ENCODE peak calls at places on chromosomes 3 and 15, in nine cellular contexts. Y is cardiac fibroblast, A is AG09319, C is mesothelial cell of epicardium, Q is endothelial cell, L is osteocyte, X is H1, W is Calu3, D is endodermal cell. R is an unnamed sample.

GRCh38 chr15:69410290-69410874 is 3.8 kb upstream of the KIF23 start:
- DNase-seq in A (no peak), W (peak), C (no peak), L (no peak), Y (no peak), Q (no peak), X (no peak), D (peak), R (no peak)

GRCh38 chr15:45064386-45064785 is 41.4 kb downstream of the SORD start:
- DNase-seq in L (no peak), W (peak), D (no peak), Q (no peak), A (no peak), C (no peak), X (no peak), Y (peak), R (no peak)

GRCh38 chr15:77617507-77618285 is 15.0 kb downstream of the LINGO1 start:
- DNase-seq in C (no peak), X (no peak), W (peak), D (peak), A (no peak), Y (no peak), Q (peak), L (no peak), R (no peak)

GRCh38 chr3:192273611-192274010 is 453.7 kb downstream of the FGF12 start:
- DNase-seq in A (no peak), D (no peak), X (no peak), C (no peak), Q (no peak), W (peak), Y (no peak), L (no peak), R (no peak)

GRCh38 chr3:60314064-60314463 is 937.2 kb downstream of the FHIT start:
- DNase-seq in L (no peak), C (no peak), W (no peak), Q (no peak), X (no peak), A (no peak), Y (no peak), D (no peak), R (no peak)

GRCh38 chr3:127534564-127534963 is 56.0 kb downstream of the TPRA1 start:
- DNase-seq in W (no peak), Q (no peak), C (no peak), L (no peak), D (peak), Y (no peak), X (no peak), A (no peak), R (peak)

GRCh38 chr3:47705391-47705790 is 76.3 kb downstream of the SMARCC1 start:
- DNase-seq in C (no peak), Q (no peak), W (no peak), D (no peak), A (no peak), Y (no peak), L (no peak), X (no peak), R (no peak)

GRCh38 chr3:73467211-73467610 is 157.5 kb downstream of the PDZRN3 start:
- DNase-seq in Y (no peak), C (no peak), Q (no peak), D (no peak), L (no peak), X (no peak), A (no peak), W (no peak), R (no peak)

GRCh38 chr3:149968216-149968615 is 2.5 kb downstream of the PFN2 start:
- DNase-seq in D (no peak), A (no peak), Q (peak), C (no peak), X (no peak), Y (no peak), W (peak), L (no peak), R (no peak)

GRCh38 chr3:168885028-168885427 is 778.5 kb downstream of the MECOM start:
- DNase-seq in Q (no peak), D (no peak), W (no peak), A (no peak), C (no peak), L (no peak), Y (peak), X (no peak), R (no peak)

GRCh38 chr3:24475945-24476344 is 18.7 kb downstream of the THRB start:
- DNase-seq in X (no peak), A (no peak), W (no peak), L (no peak), Y (no peak), D (peak), Q (no peak), C (no peak), R (no peak)

GRCh38 chr3:131386429-131386926 is 4.9 kb downstream of the NUDT16 start:
- DNase-seq in C (no peak), D (no peak), W (no peak), Q (no peak), X (no peak), A (no peak), Y (peak), L (no peak), R (no peak)

GRCh38 chr15:61175024-61175423 is 54.1 kb downstream of the RORA start:
- DNase-seq in D (peak), A (no peak), W (no peak), Y (peak), C (no peak), L (no peak), Q (peak), X (no peak), R (no peak)

GRCh38 chr15:39255760-39256159 is 325.1 kb upstream of the THBS1 start:
- DNase-seq in Q (no peak), D (no peak), C (no peak), X (no peak), L (no peak), W (no peak), A (no peak), Y (no peak), R (no peak)

GRCh38 chr3:121747976-121748375 is 1.6 kb downstream of the GOLGB1 start:
- DNase-seq in C (no peak), W (no peak), A (no peak), L (no peak), X (no peak), Q (no peak), D (no peak), Y (no peak), R (no peak)

GRCh38 chr3:29384640-29385039 is 103.8 kb downstream of the RBMS3 start:
- DNase-seq in A (peak), D (peak), Q (no peak), C (no peak), W (no peak), L (no peak), X (no peak), Y (peak), R (no peak)

GRCh38 chr3:33732394-33732793 is 14.3 kb upstream of the CLASP2 start:
- DNase-seq in A (no peak), X (no peak), W (no peak), Y (no peak), D (peak), Q (no peak), L (no peak), C (no peak), R (no peak)

GRCh38 chr15:88630141-88630721 is 8.6 kb upstream of the ISG20 start:
- DNase-seq in Q (no peak), D (peak), A (no peak), C (no peak), Y (no peak), X (no peak), L (no peak), W (no peak), R (no peak)

GRCh38 chr3:182713743-182714517 is 79.4 kb upstream of the ATP11B start:
- DNase-seq in Y (peak), Q (no peak), X (no peak), W (peak), C (no peak), A (peak), D (no peak), L (no peak), R (no peak)

GRCh38 chr15:64634020-64634419 is 141.4 kb downstream of the RBPMS2 start:
- DNase-seq in Q (peak), W (no peak), L (no peak), X (no peak), D (peak), A (no peak), Y (no peak), C (no peak), R (no peak)

GRCh38 chr15:74531144-74531811 is 9.7 kb upstream of the ARID3B start:
- DNase-seq in Q (no peak), L (no peak), X (no peak), D (peak), A (peak), C (no peak), Y (peak), W (peak), R (no peak)

GRCh38 chr3:33900809-33901505 is 102.5 kb downstream of the PDCD6IP start:
- DNase-seq in W (no peak), X (no peak), A (no peak), C (no peak), Q (no peak), L (no peak), D (no peak), Y (peak), R (no peak)

GRCh38 chr3:192831111-192831644 is 86.5 kb downstream of the MB21D2 start:
- DNase-seq in D (no peak), C (no peak), L (no peak), Y (peak), A (no peak), Q (no peak), X (no peak), W (no peak), R (no peak)

GRCh38 chr15:100131321-100132224 is 210.2 kb downstream of the ADAMTS17 start:
- DNase-seq in Q (no peak), W (peak), C (no peak), X (no peak), L (no peak), Y (peak), A (no peak), D (peak), R (no peak)

GRCh38 chr3:72145506-72146380 is 360.8 kb upstream of the PROK2 start:
- DNase-seq in Y (peak), A (no peak), Q (peak), L (no peak), C (no peak), X (no peak), D (peak), W (no peak), R (no peak)

GRCh38 chr3:41708176-41708575 is 253.7 kb downstream of the ULK4 start:
- DNase-seq in C (no peak), Y (no peak), W (no peak), A (no peak), L (no peak), X (no peak), D (no peak), Q (no peak), R (no peak)

GRCh38 chr15:90234519-90234988 is 545 bp downstream of the GDPGP1 start:
- DNase-seq in W (no peak), D (no peak), Y (peak), X (no peak), L (no peak), Q (no peak), C (no peak), A (no peak), R (no peak)

DNA sequence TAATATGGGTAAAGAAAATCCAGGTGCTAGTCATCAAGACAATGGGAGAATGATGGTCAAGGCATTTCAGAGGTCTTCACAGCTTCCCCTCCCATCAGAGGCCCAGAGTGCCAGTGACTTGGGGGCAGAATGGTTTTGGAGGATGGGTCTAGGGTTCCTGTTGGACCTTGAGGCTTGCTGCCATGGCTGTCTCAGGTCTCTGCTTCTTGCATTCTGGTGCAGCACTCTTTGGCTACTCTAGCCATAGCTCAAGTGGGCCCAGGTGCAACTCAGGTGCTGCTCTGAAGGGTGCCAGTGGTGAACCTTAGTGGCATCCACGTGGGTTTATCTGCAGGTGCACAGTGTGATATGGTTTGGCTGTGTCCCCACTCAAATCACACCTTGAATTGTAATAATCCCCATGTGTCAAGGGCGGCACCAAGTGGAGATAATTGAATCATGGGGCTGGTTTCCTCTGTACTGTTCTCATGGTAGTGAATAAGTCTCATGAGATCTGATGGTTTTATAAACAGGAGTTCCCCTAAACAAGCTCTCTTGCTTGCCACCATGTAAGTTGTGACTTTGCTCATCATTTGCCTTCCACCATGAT is 48.5 kb upstream of the PEX5L start:
- DNase-seq in X (no peak), W (no peak), D (no peak), Q (no peak), L (no peak), A (no peak), C (no peak), Y (no peak), R (no peak)
- TF ChIP-seq CTCF in X (no peak), W (no peak), D (no peak), Q (no peak), L (no peak), A (no peak), C (no peak), Y (no peak), R (no peak)

GRCh38 chr3:44130249-44130648 is 111.4 kb upstream of the TOPAZ1 start:
- DNase-seq in C (no peak), A (no peak), D (no peak), W (no peak), L (no peak), X (no peak), Q (no peak), Y (no peak), R (no peak)

GRCh38 chr3:44136421-44136820 is 105.3 kb upstream of the TOPAZ1 start:
- DNase-seq in X (no peak), L (no peak), C (no peak), D (peak), W (no peak), Y (no peak), A (no peak), Q (no peak), R (no peak)

GRCh38 chr3:44128057-44128775 is 113.5 kb upstream of the TOPAZ1 start:
- DNase-seq in D (peak), L (no peak), X (no peak), C (no peak), Y (no peak), Q (no peak), W (no peak), A (no peak), R (no peak)

GRCh38 chr3:44132593-44132992 is 109.1 kb upstream of the TOPAZ1 start:
- DNase-seq in Q (no peak), A (no peak), D (no peak), Y (no peak), X (no peak), L (no peak), C (no peak), W (no peak), R (no peak)

DNA sequence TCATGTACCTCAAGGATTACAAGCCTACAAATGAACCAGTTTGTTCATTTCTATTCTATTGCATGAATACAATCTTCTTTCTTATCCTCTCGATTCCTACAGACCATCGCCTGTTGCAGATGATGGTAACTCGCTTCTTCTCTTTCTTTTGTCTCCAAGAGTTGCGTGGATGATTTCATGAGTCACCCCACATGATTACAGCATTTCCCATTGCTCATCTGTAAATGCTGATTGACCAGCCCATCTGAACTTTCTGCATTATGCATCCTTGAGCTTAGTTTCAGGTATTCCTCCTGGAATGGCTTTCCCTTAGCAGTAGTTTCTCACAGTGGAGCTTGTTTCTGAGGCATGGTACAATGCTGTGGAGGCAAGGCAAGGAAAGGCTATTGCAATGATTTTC is 109.6 kb upstream of the TOPAZ1 start:
- DNase-seq in X (no peak), A (no peak), L (no peak), D (no peak), Y (no peak), W (no peak), C (no peak), Q (no peak), R (no peak)
- TF ChIP-seq CTCF in X (no peak), A (no peak), L (no peak), D (no peak), Y (no peak), W (no peak), C (no peak), Q (no peak), R (no peak)

GRCh38 chr3:63661242-63661641 is 8.8 kb downstream of the SNTN start:
- DNase-seq in Y (peak), L (no peak), X (no peak), W (peak), D (no peak), C (no peak), Q (no peak), A (no peak), R (no peak)
- TF ChIP-seq CTCF in Y (peak), L (no peak), X (peak), W (no peak), D (peak), C (no peak), Q (no peak), A (peak), R (peak)

DNA sequence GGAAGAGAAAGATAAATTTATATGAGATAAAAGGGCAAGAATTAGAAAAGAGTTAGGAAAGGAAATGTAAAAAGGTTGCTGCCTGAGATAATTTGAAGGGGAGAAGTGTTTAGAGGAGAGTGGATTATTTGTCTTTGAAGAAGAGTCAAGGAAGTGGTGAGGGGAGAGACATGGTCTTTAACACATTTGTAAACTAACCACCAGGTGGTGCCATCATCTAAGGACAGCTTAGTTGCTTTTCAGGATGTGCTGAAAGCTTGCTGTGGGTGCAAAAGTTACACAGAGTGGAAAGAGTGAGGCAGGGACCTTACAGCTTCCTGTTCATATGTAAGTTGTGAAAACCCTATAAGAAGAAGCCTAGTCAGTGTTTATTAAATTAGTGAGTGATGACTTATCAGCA is 114.1 kb upstream of the DNAJC19 start:
- DNase-seq in Y (no peak), W (peak), C (no peak), A (no peak), X (peak), L (no peak), Q (peak), D (peak), R (no peak)
- TF ChIP-seq CTCF in Y (no peak), W (peak), C (no peak), A (no peak), X (peak), L (peak), Q (peak), D (peak), R (peak)

GRCh38 chr3:187706966-187707365 is 4.6 kb upstream of the RTP2 start:
- DNase-seq in L (peak), Y (peak), A (no peak), X (no peak), Q (no peak), W (no peak), C (no peak), D (no peak), R (no peak)

GRCh38 chr3:187713504-187713903 is 11.1 kb upstream of the RTP2 start:
- DNase-seq in X (no peak), D (no peak), A (no peak), Q (no peak), C (no peak), Y (peak), L (no peak), W (no peak), R (no peak)

GRCh38 chr3:187708696-187709095 is 6.3 kb upstream of the RTP2 start:
- DNase-seq in L (no peak), Q (no peak), D (no peak), X (no peak), Y (no peak), C (no peak), W (no peak), A (no peak), R (no peak)

GRCh38 chr3:187705164-187705563 is 2.8 kb upstream of the RTP2 start:
- DNase-seq in C (no peak), D (no peak), L (no peak), A (no peak), Q (no peak), W (no peak), Y (no peak), X (no peak), R (no peak)

DNA sequence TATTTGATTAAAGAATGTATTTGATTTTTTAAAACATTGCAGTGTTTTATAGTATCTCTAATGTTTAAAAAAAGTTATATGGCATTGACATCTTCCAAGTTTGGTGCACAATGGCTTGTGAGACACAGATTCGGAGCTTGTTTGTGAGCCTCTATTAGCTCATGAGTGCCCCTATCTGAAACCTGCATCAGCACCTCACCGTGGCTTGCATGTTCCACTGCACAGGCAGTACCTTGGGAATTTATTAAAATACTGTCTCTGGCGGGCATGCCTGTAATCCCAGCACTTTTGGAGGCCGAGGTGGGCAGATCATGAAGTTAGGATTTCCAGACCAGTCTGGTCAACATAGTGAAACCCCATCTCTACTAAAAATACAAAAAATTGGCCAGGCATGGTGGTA is 6.8 kb upstream of the RTP2 start:
- DNase-seq in C (no peak), L (no peak), D (peak), W (no peak), Q (peak), X (no peak), Y (no peak), A (no peak), R (no peak)
- TF ChIP-seq CTCF in C (no peak), L (no peak), D (peak), W (peak), Q (no peak), X (peak), Y (no peak), A (no peak), R (peak)

GRCh38 chr3:65335587-65335986 is 647.8 kb upstream of the ADAMTS9 start:
- DNase-seq in A (no peak), Q (no peak), L (no peak), X (no peak), W (no peak), Y (no peak), D (no peak), C (no peak), R (no peak)

GRCh38 chr3:65338571-65338970 is 650.8 kb upstream of the ADAMTS9 start:
- DNase-seq in X (no peak), D (no peak), Y (peak), A (no peak), W (no peak), L (no peak), C (no peak), Q (no peak), R (no peak)

GRCh38 chr3:65330072-65330471 is 642.3 kb upstream of the ADAMTS9 start:
- DNase-seq in X (no peak), C (no peak), A (no peak), D (no peak), Q (no peak), L (no peak), W (no peak), Y (peak), R (no peak)

GRCh38 chr3:65331730-65332129 is 643.9 kb upstream of the ADAMTS9 start:
- DNase-seq in C (no peak), A (no peak), D (no peak), Q (no peak), L (no peak), Y (no peak), W (no peak), X (no peak), R (no peak)

DNA sequence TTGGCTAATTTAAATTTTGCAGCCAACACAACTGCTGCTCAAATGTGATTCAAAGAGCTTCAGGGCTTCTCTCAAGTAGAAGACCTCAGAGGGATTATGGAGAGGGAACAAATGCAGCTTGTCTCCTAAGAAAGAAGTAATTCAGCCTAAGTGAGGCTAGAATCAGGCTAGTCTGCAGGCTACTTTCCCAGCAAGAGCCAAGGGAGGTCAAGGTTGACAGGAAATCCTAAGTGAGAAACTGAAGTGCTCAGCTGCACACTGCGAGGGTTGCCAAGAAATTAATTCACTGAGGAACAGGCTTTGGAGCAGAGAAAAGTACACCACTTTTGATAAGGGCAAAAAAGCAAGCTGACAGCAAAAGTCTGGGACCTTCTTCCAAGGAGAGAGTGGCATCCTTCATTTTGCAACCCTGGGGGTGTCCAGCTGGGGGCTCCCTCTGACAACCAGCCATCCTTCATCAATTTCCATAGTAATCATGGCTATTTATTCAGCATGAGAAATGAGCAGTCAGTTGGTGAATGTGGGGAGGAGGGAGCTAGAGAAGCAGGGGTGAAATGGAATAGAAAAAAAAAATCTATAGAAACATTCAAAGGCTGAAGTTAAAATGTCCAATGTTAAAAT is 646.4 kb upstream of the ADAMTS9 start:
- DNase-seq in D (peak), C (no peak), Y (peak), W (peak), A (no peak), L (no peak), X (no peak), Q (peak), R (no peak)
- TF ChIP-seq CTCF in D (peak), C (no peak), Y (peak), W (no peak), A (peak), L (peak), X (peak), Q (no peak), R (peak)

R was measured in type B pancreatic cell.